ENCODE peak calls at places on chromosomes 2 and 18, in five cellular contexts. W, K, X, N and Y are unnamed samples.

GRCh38 chr18:23837591-23837990 is 148.3 kb downstream of the LAMA3 start:
- DNase-seq in W (no peak), K (no peak), X (no peak), N (no peak), Y (no peak)

GRCh38 chr2:44528595-44528994 is 166.8 kb downstream of the CAMKMT start:
- DNase-seq in W (no peak), K (no peak), X (no peak), N (no peak), Y (no peak)

GRCh38 chr2:26706616-26707473 is 14.3 kb downstream of the KCNK3 start:
- DNase-seq in W (no peak), K (no peak), X (no peak), N (no peak), Y (no peak)

GRCh38 chr2:236755278-236755840 is 185.7 kb downstream of the ACKR3 start:
- DNase-seq in W (no peak), K (no peak), X (no peak), N (no peak), Y (no peak)

GRCh38 chr2:96148410-96149217 is 3.4 kb upstream of the DUSP2 start:
- DNase-seq in W (peak; percentile 74), K (peak; percentile 52), X (peak; percentile 74), N (peak; percentile 92), Y (peak; percentile 90)

GRCh38 chr2:28828382-28828781 is 17.7 kb downstream of the SPDYA start:
- DNase-seq in W (no peak), K (no peak), X (no peak), N (no peak), Y (no peak)

GRCh38 chr2:60958361-60958760 is 59.2 kb upstream of the PEX13 start:
- DNase-seq in W (no peak), K (no peak), X (no peak), N (no peak), Y (no peak)

GRCh38 chr2:172968061-172968469 is 107.6 kb upstream of the MAP3K20 start:
- DNase-seq in W (no peak), K (no peak), X (no peak), N (no peak), Y (no peak)

GRCh38 chr18:46211816-46212215 is 107.6 kb downstream of the HAUS1 start:
- DNase-seq in W (no peak), K (peak; percentile 8), X (no peak), N (no peak), Y (no peak)

GRCh38 chr2:178825183-178825582 is 18.0 kb upstream of the TTN start:
- DNase-seq in W (no peak), K (no peak), X (no peak), N (no peak), Y (no peak)

GRCh38 chr2:234500394-234501006 is 3.6 kb upstream of the ARL4C start:
- DNase-seq in W (peak; percentile 53), K (no peak), X (no peak), N (peak; percentile 69), Y (peak; percentile 61)
- TF ChIP-seq GABPA in W (no peak), K (no peak), X (no peak), N (no peak), Y (no peak)

DNA sequence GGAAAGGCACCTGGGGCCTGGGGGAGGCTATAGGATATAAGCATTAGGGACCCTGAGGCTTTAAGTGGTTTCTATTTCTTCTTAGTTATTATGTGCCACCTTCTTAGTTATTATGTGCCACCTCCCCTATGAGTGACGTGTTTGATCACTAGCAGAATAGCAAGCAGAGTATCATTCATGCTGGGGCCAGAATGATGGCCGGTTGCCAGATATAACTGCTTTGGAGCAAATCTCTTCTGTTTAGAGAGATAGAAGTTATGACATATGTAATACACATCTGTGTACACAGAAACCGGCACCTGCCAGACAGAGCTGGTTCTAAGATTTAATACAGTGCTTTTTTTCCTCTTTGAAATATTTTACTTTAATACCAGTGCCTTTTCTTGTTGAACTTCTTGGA is 29.4 kb downstream of the LIPG start:
- DNase-seq in W (no peak), K (no peak), X (no peak), N (no peak), Y (no peak)
- TF ChIP-seq GABPA in W (no peak), K (no peak), X (no peak), N (no peak), Y (no peak)

GRCh38 chr2:120893874-120894584 is 158.4 kb downstream of the GLI2 start:
- DNase-seq in W (no peak), K (no peak), X (no peak), N (no peak), Y (no peak)
- TF ChIP-seq GABPA in W (no peak), K (no peak), X (no peak), N (no peak), Y (no peak)

DNA sequence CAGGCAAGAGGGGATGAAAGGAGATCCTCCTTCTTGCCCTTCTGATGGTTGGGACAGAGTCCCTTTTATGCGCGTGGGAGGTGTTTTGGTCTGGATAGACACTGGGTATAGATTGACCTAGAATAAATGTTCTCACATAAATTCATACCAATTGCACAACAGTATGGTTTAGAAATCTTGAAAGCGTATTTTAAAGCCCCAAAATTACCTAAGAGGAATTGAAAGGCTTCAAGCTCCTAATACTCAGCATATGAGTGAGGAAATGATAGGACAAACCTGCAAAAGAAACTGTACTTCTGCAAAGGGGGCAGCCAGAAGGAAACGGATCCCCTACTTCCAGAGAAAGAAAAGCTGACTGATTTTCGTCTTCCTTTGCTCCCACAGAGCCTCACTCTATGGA is 2.7 kb upstream of the BCL2 start:
- DNase-seq in W (no peak), K (no peak), X (no peak), N (peak; percentile 57), Y (no peak)
- TF ChIP-seq GABPA in W (no peak), K (no peak), X (no peak), N (no peak), Y (no peak)

DNA sequence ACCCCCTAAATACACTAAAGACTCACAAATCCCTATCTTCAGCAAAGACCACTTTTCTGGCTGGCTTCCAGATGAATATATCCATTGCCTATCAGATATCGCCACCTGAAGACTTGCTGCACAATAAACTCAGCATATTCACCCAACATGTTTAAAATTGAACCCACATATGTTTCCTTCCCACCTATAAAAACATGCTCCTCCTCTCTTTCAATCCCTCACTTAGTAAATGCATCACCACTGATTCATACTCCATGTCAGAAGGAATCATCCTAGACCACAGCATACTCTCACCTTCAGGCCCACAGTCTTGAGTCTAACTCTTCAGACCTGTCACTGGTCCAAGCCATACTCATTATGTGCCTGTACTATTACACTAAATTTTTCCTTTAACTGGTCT is 5.2 kb downstream of the SPC25 start:
- DNase-seq in W (no peak), K (peak; percentile 18), X (no peak), N (no peak), Y (no peak)
- TF ChIP-seq GABPA in W (no peak), K (no peak), X (no peak), N (no peak), Y (no peak)